ENCODE peak calls at places on chromosomes 7 and 10, in ten cellular contexts. I is AG08396; Q is T-helper 17 cell; Z is M059J; S is GM04504; V is smooth muscle cell of the brain vasculature; B is mesenteric fat pad; T is stimulated activated CD4-positive, alpha-beta T cell treated with anti-CD3 and anti-CD28 coated beads, Interleukin-1b, Interleukin-23, amount 100 ng/mL, for 24 hours; X is nephron progenitor cell; D is activated gamma-delta T cell treated with Interleukin-2 at 50 U/mL for 16 hours. N is an unnamed sample.

GRCh38 chr10:80075781-80076180 is 2.7 kb upstream of the TMEM254 start:
- DNase-seq in I (peak), Q (no peak), Z (peak), S (no peak), V (no peak), B (no peak), T (no peak), X (no peak), D (no peak), N (no peak)

GRCh38 chr7:112749775-112750174 is 40.4 kb downstream of the TMEM168 start:
- DNase-seq in I (no peak), Q (no peak), Z (no peak), S (no peak), V (no peak), B (no peak), T (no peak), X (no peak), D (no peak), N (no peak)

GRCh38 chr10:86779267-86780017 is 23.0 kb downstream of the BMPR1A start:
- DNase-seq in I (no peak), Q (no peak), Z (peak), S (no peak), V (no peak), B (no peak), T (no peak), X (no peak), D (no peak), N (no peak)

GRCh38 chr10:84890701-84891100 is 562.3 kb downstream of the CCSER2 start:
- DNase-seq in I (no peak), Q (no peak), Z (no peak), S (no peak), V (no peak), B (no peak), T (no peak), X (no peak), D (no peak), N (no peak)

GRCh38 chr10:119132521-119133345 is 28.8 kb downstream of the DENND10 start:
- DNase-seq in I (no peak), Q (no peak), Z (no peak), S (no peak), V (no peak), B (no peak), T (no peak), X (no peak), D (no peak), N (no peak)

GRCh38 chr7:13981070-13981469 is 8.4 kb downstream of the ETV1 start:
- DNase-seq in I (peak), Q (no peak), Z (peak), S (peak), V (peak), B (no peak), T (no peak), X (no peak), D (no peak), N (no peak)

GRCh38 chr7:95509199-95509598 is 23.5 kb downstream of the ASB4 start:
- DNase-seq in I (peak), Q (no peak), Z (peak), S (peak), V (no peak), B (no peak), T (no peak), X (peak), D (no peak), N (no peak)

GRCh38 chr10:85420501-85421191 is 945.9 kb downstream of the GRID1 start:
- DNase-seq in I (no peak), Q (no peak), Z (no peak), S (no peak), V (no peak), B (no peak), T (no peak), X (peak), D (no peak), N (no peak)

GRCh38 chr10:10727812-10728211 is 289.9 kb upstream of the CELF2 start:
- DNase-seq in I (no peak), Q (no peak), Z (no peak), S (no peak), V (no peak), B (no peak), T (no peak), X (no peak), D (no peak), N (no peak)

GRCh38 chr7:156620246-156620775 is 20.3 kb upstream of the RNF32 start:
- DNase-seq in I (no peak), Q (no peak), Z (no peak), S (no peak), V (no peak), B (no peak), T (no peak), X (no peak), D (no peak), N (no peak)

GRCh38 chr7:70752794-70753241 is 379.1 kb upstream of the GALNT17 start:
- DNase-seq in I (peak), Q (no peak), Z (peak), S (no peak), V (peak), B (no peak), T (no peak), X (no peak), D (no peak), N (no peak)

GRCh38 chr10:132647424-132647823 is 109.8 kb downstream of the INPP5A start:
- DNase-seq in I (no peak), Q (no peak), Z (no peak), S (no peak), V (no peak), B (no peak), T (no peak), X (no peak), D (no peak), N (no peak)

GRCh38 chr7:2738110-2738509 is 50.1 kb downstream of the AMZ1 start:
- DNase-seq in I (no peak), Q (no peak), Z (no peak), S (no peak), V (no peak), B (peak), T (no peak), X (no peak), D (no peak), N (no peak)

GRCh38 chr7:75756340-75757297 is 15.4 kb downstream of the CCL26 start:
- DNase-seq in I (peak), Q (no peak), Z (peak), S (no peak), V (no peak), B (no peak), T (no peak), X (no peak), D (no peak), N (no peak)

GRCh38 chr10:28991738-28992270 is 297.1 kb upstream of the LYZL1 start:
- DNase-seq in I (peak), Q (peak), Z (peak), S (no peak), V (no peak), B (no peak), T (peak), X (peak), D (peak), N (no peak)

GRCh38 chr7:43242628-43243255 is 130.3 kb downstream of the HECW1 start:
- DNase-seq in I (no peak), Q (no peak), Z (no peak), S (no peak), V (no peak), B (no peak), T (no peak), X (no peak), D (no peak), N (no peak)

GRCh38 chr7:157520249-157520648 is 183.4 kb downstream of the DNAJB6 start:
- DNase-seq in I (no peak), Q (no peak), Z (no peak), S (no peak), V (no peak), B (peak), T (no peak), X (no peak), D (no peak), N (no peak)

GRCh38 chr10:18021725-18022480 is 70.2 kb downstream of the SLC39A12 start:
- DNase-seq in I (no peak), Q (no peak), Z (peak), S (no peak), V (no peak), B (no peak), T (no peak), X (no peak), D (no peak), N (no peak)

GRCh38 chr7:30459591-30460245 is 18.9 kb downstream of the NOD1 start:
- DNase-seq in I (peak), Q (no peak), Z (peak), S (peak), V (peak), B (no peak), T (no peak), X (no peak), D (no peak), N (no peak)

GRCh38 chr10:29839826-29840515 is 205.2 kb upstream of the SVIL start:
- DNase-seq in I (no peak), Q (no peak), Z (no peak), S (no peak), V (no peak), B (no peak), T (no peak), X (no peak), D (no peak), N (no peak)

GRCh38 chr10:95229724-95230627 is 35.9 kb downstream of the ACSM6 start:
- DNase-seq in I (peak), Q (no peak), Z (peak), S (peak), V (no peak), B (peak), T (no peak), X (no peak), D (no peak), N (no peak)

GRCh38 chr10:86365346-86366032 is 1.1 kb downstream of the GRID1 start:
- DNase-seq in I (no peak), Q (no peak), Z (no peak), S (no peak), V (no peak), B (peak), T (no peak), X (no peak), D (no peak), N (peak)

GRCh38 chr10:10542368-10542961 is 475.2 kb upstream of the CELF2 start:
- DNase-seq in I (no peak), Q (no peak), Z (no peak), S (no peak), V (no peak), B (no peak), T (no peak), X (no peak), D (no peak), N (no peak)

GRCh38 chr10:88923525-88923924 is 29.0 kb downstream of the ACTA2 start:
- DNase-seq in I (no peak), Q (no peak), Z (no peak), S (no peak), V (no peak), B (no peak), T (no peak), X (no peak), D (no peak), N (no peak)

GRCh38 chr7:126574838-126575250 is 677.9 kb downstream of the GRM8 start:
- DNase-seq in I (no peak), Q (no peak), Z (peak), S (peak), V (no peak), B (no peak), T (no peak), X (no peak), D (no peak), N (no peak)

GRCh38 chr10:52879651-52880050 is 107.1 kb upstream of the MBL2 start:
- DNase-seq in I (no peak), Q (no peak), Z (no peak), S (peak), V (no peak), B (no peak), T (no peak), X (no peak), D (no peak), N (no peak)

GRCh38 chr10:102610499-102610898 is 33.8 kb upstream of the TRIM8 start:
- DNase-seq in I (no peak), Q (no peak), Z (no peak), S (no peak), V (no peak), B (no peak), T (no peak), X (no peak), D (no peak), N (no peak)

GRCh38 chr7:22280031-22280430 is 76.9 kb downstream of the RAPGEF5 start:
- DNase-seq in I (no peak), Q (no peak), Z (no peak), S (no peak), V (no peak), B (no peak), T (no peak), X (no peak), D (no peak), N (no peak)

GRCh38 chr10:99711129-99711719 is 20.7 kb downstream of the COX15 start:
- DNase-seq in I (peak), Q (no peak), Z (peak), S (no peak), V (no peak), B (no peak), T (no peak), X (peak), D (peak), N (no peak)

GRCh38 chr10:34058922-34059614 is 724.6 kb upstream of the NRP1 start:
- DNase-seq in I (no peak), Q (no peak), Z (no peak), S (no peak), V (no peak), B (no peak), T (no peak), X (no peak), D (no peak), N (no peak)

GRCh38 chr7:107726356-107727130 is 17.4 kb upstream of the CBLL1 start:
- DNase-seq in I (no peak), Q (no peak), Z (peak), S (no peak), V (no peak), B (no peak), T (no peak), X (no peak), D (no peak), N (no peak)

GRCh38 chr10:22849077-22849810 is 78.6 kb upstream of the ARMC3 start:
- DNase-seq in I (peak), Q (no peak), Z (peak), S (no peak), V (no peak), B (no peak), T (no peak), X (no peak), D (no peak), N (no peak)

GRCh38 chr7:12839508-12840153 is 152.2 kb downstream of the ARL4A start:
- DNase-seq in I (no peak), Q (no peak), Z (no peak), S (no peak), V (no peak), B (no peak), T (no peak), X (peak), D (no peak), N (no peak)

GRCh38 chr7:1644341-1645070 is 25.6 kb upstream of the ELFN1 start:
- DNase-seq in I (no peak), Q (no peak), Z (no peak), S (no peak), V (no peak), B (no peak), T (no peak), X (no peak), D (no peak), N (no peak)

GRCh38 chr7:98038731-98039130 is 48.7 kb upstream of the OCM2 start:
- DNase-seq in I (no peak), Q (no peak), Z (no peak), S (no peak), V (no peak), B (no peak), T (no peak), X (no peak), D (no peak), N (no peak)